ENCODE peak calls at places on chromosome 10, in ten cellular contexts. T is HuH-7; J is right lobe of liver; B is erythroblast; D is H9; R is activated CD4-positive, alpha-beta T cell treated with anti-CD3 and anti-CD28 coated beads for 24 hours; X is RWPE1; H is A549; N is COR-L47; F is SW480. Z is an unnamed sample.

GRCh38 chr10:102522874-102523249 is 19.1 kb downstream of the SUFU start:
- DNase-seq in D (no peak), H (no peak), F (no peak), J (no peak), N (no peak), R (no peak), X (no peak), B (no peak), T (no peak), Z (no peak)

GRCh38 chr10:6350609-6351008 is 147.9 kb downstream of the PFKFB3 start:
- DNase-seq in J (no peak), B (no peak), X (no peak), N (no peak), D (no peak), H (no peak), F (no peak), T (no peak), R (no peak), Z (no peak)

GRCh38 chr10:75097666-75098285 is 13.7 kb upstream of the SAMD8 start:
- DNase-seq in N (no peak), J (no peak), H (peak), B (peak), F (peak), X (no peak), T (peak), R (no peak), D (peak), Z (no peak)

GRCh38 chr10:113958631-113959382 is 84.9 kb upstream of the ADRB1 start:
- DNase-seq in B (no peak), H (peak), X (peak), T (peak), D (no peak), F (peak), J (peak), R (peak), N (no peak), Z (no peak)

GRCh38 chr10:58475322-58476277 is 37.1 kb upstream of the BICC1 start:
- DNase-seq in J (no peak), X (no peak), F (no peak), R (no peak), B (no peak), D (no peak), T (no peak), H (no peak), N (no peak), Z (no peak)

GRCh38 chr10:28569506-28570159 is 36.7 kb downstream of the WAC start:
- DNase-seq in X (peak), D (no peak), H (no peak), F (no peak), B (peak), N (no peak), J (no peak), T (peak), R (no peak), Z (no peak)

GRCh38 chr10:5502903-5503835 is 3.8 kb upstream of the CALML5 start:
- DNase-seq in N (no peak), J (no peak), D (no peak), F (no peak), H (no peak), X (peak), R (no peak), B (no peak), T (no peak), Z (no peak)

GRCh38 chr10:106682175-106682574 is 482.3 kb downstream of the SORCS1 start:
- DNase-seq in R (no peak), J (no peak), N (no peak), H (no peak), B (no peak), X (no peak), T (no peak), D (no peak), F (no peak), Z (no peak)

GRCh38 chr10:43122096-43122495 is 16.1 kb upstream of the CSGALNACT2 start:
- DNase-seq in T (no peak), H (no peak), D (peak), N (no peak), X (no peak), F (no peak), R (no peak), J (no peak), B (no peak), Z (no peak)

GRCh38 chr10:101889256-101890210 is 45.9 kb upstream of the KCNIP2 start:
- DNase-seq in T (peak), H (peak), R (peak), N (peak), X (peak), F (peak), B (peak), J (peak), D (peak), Z (no peak)

GRCh38 chr10:27745380-27745718 is 270 bp downstream of the MKX start:
- DNase-seq in N (no peak), B (no peak), J (peak), F (no peak), X (no peak), H (no peak), T (no peak), D (peak), R (no peak), Z (no peak)

GRCh38 chr10:86261470-86261869 is 105.1 kb downstream of the GRID1 start:
- DNase-seq in X (no peak), H (no peak), J (no peak), B (no peak), N (no peak), T (no peak), D (peak), R (no peak), F (no peak), Z (no peak)